ENCODE peak calls at places on chromosomes 7 and 10, in four cellular contexts. D, X, E and K are unnamed samples.

GRCh38 chr7:672891-673290 is 53.6 kb upstream of the DNAAF5 start:
- DNase-seq in D (no peak), X (no peak), E (no peak), K (no peak)

GRCh38 chr10:61760943-61761824 is 98.5 kb downstream of the CABCOCO1 start:
- DNase-seq in D (no peak), X (no peak), E (peak), K (no peak)

GRCh38 chr10:48506147-48506917 is 98.5 kb downstream of the ARHGAP22 start:
- DNase-seq in D (no peak), X (no peak), E (peak), K (no peak)

GRCh38 chr7:91240546-91240945 is 23.7 kb upstream of the FZD1 start:
- DNase-seq in D (no peak), X (no peak), E (peak), K (no peak)

GRCh38 chr10:38054361-38054797 is 39.8 kb upstream of the ZNF37A start:
- DNase-seq in D (no peak), X (no peak), E (peak), K (no peak)

GRCh38 chr7:18638594-18639452 is 143.3 kb downstream of the HDAC9 start:
- DNase-seq in D (no peak), X (no peak), E (peak), K (no peak)

GRCh38 chr10:28668363-28669226 is 8.7 kb upstream of the BAMBI start:
- DNase-seq in D (no peak), X (peak), E (peak), K (peak)

GRCh38 chr10:19570143-19570542 is 246.1 kb upstream of the PLXDC2 start:
- DNase-seq in D (no peak), X (no peak), E (peak), K (no peak)

GRCh38 chr10:32054087-32054486 is 2.1 kb downstream of the KIF5B start:
- DNase-seq in D (peak), X (no peak), E (peak), K (no peak)

GRCh38 chr7:12557282-12557681 is 13.2 kb upstream of the SCIN start:
- DNase-seq in D (no peak), X (no peak), E (no peak), K (no peak)

GRCh38 chr7:108497082-108497725 is 28.7 kb downstream of the PNPLA8 start:
- DNase-seq in D (peak), X (peak), E (peak), K (peak)

GRCh38 chr10:75231672-75232581 is 3.8 kb downstream of the COMTD1 start:
- DNase-seq in D (no peak), X (no peak), E (no peak), K (no peak)

GRCh38 chr7:44549457-44549856 is 8.3 kb upstream of the NPC1L1 start:
- DNase-seq in D (no peak), X (no peak), E (no peak), K (no peak)

GRCh38 chr7:99380032-99380822 is 5.7 kb downstream of the ARPC1B start:
- DNase-seq in D (no peak), X (no peak), E (peak), K (no peak)